ENCODE peak calls at places on chromosomes 16 and 17, in eight cellular contexts. One of them, this sample, is unnamed. For H3K9me3, the result is how much of the 10 kb centered on the place peaks cover.

GRCh38 chr16:51577621-51578303 is 426.7 kb upstream of the SALL1 start:
- DNase-seq in endothelial cell of umbilical vein: peak
- DNase-seq in uterus: no peak
- DNase-seq in mesenchymal stem cell: peak
- DNase-seq in CD8-positive, alpha-beta memory T cell: no peak
- DNase-seq in naive thymus-derived CD4-positive, alpha-beta T cell: no peak
- DNase-seq in right cardiac atrium: no peak
- DNase-seq in pancreas: no peak
- DNase-seq in this sample: no peak

GRCh38 chr17:73007447-73007846 is 85.0 kb downstream of the SLC39A11 start:
- DNase-seq in uterus: no peak
- DNase-seq in endothelial cell of umbilical vein: no peak
- DNase-seq in mesenchymal stem cell: no peak
- DNase-seq in CD8-positive, alpha-beta memory T cell: no peak
- DNase-seq in pancreas: peak
- DNase-seq in naive thymus-derived CD4-positive, alpha-beta T cell: no peak
- DNase-seq in right cardiac atrium: no peak
- DNase-seq in this sample: no peak

GRCh38 chr16:53781023-53781605 is 77.2 kb downstream of the FTO start:
- DNase-seq in CD8-positive, alpha-beta memory T cell: no peak
- DNase-seq in endothelial cell of umbilical vein: peak
- DNase-seq in naive thymus-derived CD4-positive, alpha-beta T cell: no peak
- DNase-seq in mesenchymal stem cell: peak
- DNase-seq in pancreas: no peak
- DNase-seq in uterus: no peak
- DNase-seq in right cardiac atrium: no peak
- DNase-seq in this sample: no peak

GRCh38 chr16:77842468-77842867 is 54.1 kb downstream of the VAT1L start:
- DNase-seq in right cardiac atrium: no peak
- DNase-seq in naive thymus-derived CD4-positive, alpha-beta T cell: no peak
- DNase-seq in endothelial cell of umbilical vein: no peak
- DNase-seq in mesenchymal stem cell: no peak
- DNase-seq in uterus: no peak
- DNase-seq in pancreas: no peak
- DNase-seq in CD8-positive, alpha-beta memory T cell: no peak
- DNase-seq in this sample: no peak

GRCh38 chr17:82164853-82165252 is 47.8 kb downstream of the CCDC57 start:
- DNase-seq in pancreas: no peak
- DNase-seq in right cardiac atrium: no peak
- DNase-seq in mesenchymal stem cell: no peak
- DNase-seq in endothelial cell of umbilical vein: no peak
- DNase-seq in uterus: no peak
- DNase-seq in CD8-positive, alpha-beta memory T cell: no peak
- DNase-seq in naive thymus-derived CD4-positive, alpha-beta T cell: no peak
- DNase-seq in this sample: no peak

GRCh38 chr17:6269474-6269873 is 165.4 kb downstream of the AIPL1 start:
- DNase-seq in endothelial cell of umbilical vein: peak
- DNase-seq in CD8-positive, alpha-beta memory T cell: no peak
- DNase-seq in uterus: no peak
- DNase-seq in naive thymus-derived CD4-positive, alpha-beta T cell: no peak
- DNase-seq in right cardiac atrium: peak
- DNase-seq in pancreas: peak
- DNase-seq in mesenchymal stem cell: peak
- DNase-seq in this sample: no peak

GRCh38 chr17:32020943-32021617 is 13.9 kb downstream of the LRRC37B start:
- DNase-seq in pancreas: no peak
- DNase-seq in CD8-positive, alpha-beta memory T cell: no peak
- DNase-seq in uterus: no peak
- DNase-seq in right cardiac atrium: peak
- DNase-seq in endothelial cell of umbilical vein: no peak
- DNase-seq in naive thymus-derived CD4-positive, alpha-beta T cell: no peak
- DNase-seq in mesenchymal stem cell: no peak
- DNase-seq in this sample: no peak

GRCh38 chr16:58501242-58502131 is 1.5 kb downstream of the NDRG4 start:
- DNase-seq in uterus: no peak
- DNase-seq in CD8-positive, alpha-beta memory T cell: no peak
- DNase-seq in mesenchymal stem cell: no peak
- DNase-seq in pancreas: peak
- DNase-seq in right cardiac atrium: peak
- DNase-seq in endothelial cell of umbilical vein: no peak
- DNase-seq in naive thymus-derived CD4-positive, alpha-beta T cell: peak
- DNase-seq in this sample: no peak

GRCh38 chr17:32275060-32276042 is 9.7 kb downstream of the RHBDL3 start:
- DNase-seq in mesenchymal stem cell: peak
- DNase-seq in naive thymus-derived CD4-positive, alpha-beta T cell: no peak
- DNase-seq in pancreas: no peak
- DNase-seq in uterus: peak
- DNase-seq in CD8-positive, alpha-beta memory T cell: no peak
- DNase-seq in endothelial cell of umbilical vein: peak
- DNase-seq in right cardiac atrium: peak
- DNase-seq in this sample: no peak

GRCh38 chr17:53150101-53150698 is 672.5 kb upstream of the KIF2B start:
- DNase-seq in naive thymus-derived CD4-positive, alpha-beta T cell: no peak
- DNase-seq in pancreas: no peak
- DNase-seq in mesenchymal stem cell: no peak
- DNase-seq in right cardiac atrium: no peak
- DNase-seq in CD8-positive, alpha-beta memory T cell: no peak
- DNase-seq in uterus: no peak
- DNase-seq in endothelial cell of umbilical vein: no peak
- DNase-seq in this sample: no peak

GRCh38 chr16:26330654-26331053 is 638.9 kb downstream of the HS3ST4 start:
- DNase-seq in CD8-positive, alpha-beta memory T cell: no peak
- DNase-seq in uterus: no peak
- DNase-seq in mesenchymal stem cell: no peak
- DNase-seq in right cardiac atrium: no peak
- DNase-seq in pancreas: no peak
- DNase-seq in naive thymus-derived CD4-positive, alpha-beta T cell: no peak
- DNase-seq in endothelial cell of umbilical vein: no peak
- DNase-seq in this sample: no peak

GRCh38 chr17:43453331-43453812 is 30.4 kb upstream of the DHX8 start:
- DNase-seq in naive thymus-derived CD4-positive, alpha-beta T cell: no peak
- DNase-seq in uterus: no peak
- DNase-seq in right cardiac atrium: peak
- DNase-seq in endothelial cell of umbilical vein: no peak
- DNase-seq in CD8-positive, alpha-beta memory T cell: no peak
- DNase-seq in pancreas: no peak
- DNase-seq in mesenchymal stem cell: peak
- DNase-seq in this sample: no peak

GRCh38 chr16:87846705-87847466 is 22.4 kb downstream of the SLC7A5 start:
- DNase-seq in pancreas: no peak
- DNase-seq in right cardiac atrium: no peak
- DNase-seq in CD8-positive, alpha-beta memory T cell: no peak
- DNase-seq in uterus: no peak
- DNase-seq in mesenchymal stem cell: no peak
- DNase-seq in naive thymus-derived CD4-positive, alpha-beta T cell: no peak
- DNase-seq in endothelial cell of umbilical vein: no peak
- DNase-seq in this sample: no peak

GRCh38 chr17:40819528-40820125 is 2.8 kb downstream of the KRT10 start:
- DNase-seq in uterus: no peak
- DNase-seq in naive thymus-derived CD4-positive, alpha-beta T cell: no peak
- DNase-seq in right cardiac atrium: no peak
- DNase-seq in endothelial cell of umbilical vein: peak
- DNase-seq in pancreas: no peak
- DNase-seq in CD8-positive, alpha-beta memory T cell: no peak
- DNase-seq in mesenchymal stem cell: peak
- DNase-seq in this sample: no peak

GRCh38 chr16:2707368-2708289 is 12.4 kb downstream of the PRSS27 start:
- DNase-seq in right cardiac atrium: peak
- DNase-seq in mesenchymal stem cell: no peak
- DNase-seq in uterus: no peak
- DNase-seq in CD8-positive, alpha-beta memory T cell: no peak
- DNase-seq in pancreas: no peak
- DNase-seq in endothelial cell of umbilical vein: no peak
- DNase-seq in naive thymus-derived CD4-positive, alpha-beta T cell: no peak
- DNase-seq in this sample: no peak

DNA sequence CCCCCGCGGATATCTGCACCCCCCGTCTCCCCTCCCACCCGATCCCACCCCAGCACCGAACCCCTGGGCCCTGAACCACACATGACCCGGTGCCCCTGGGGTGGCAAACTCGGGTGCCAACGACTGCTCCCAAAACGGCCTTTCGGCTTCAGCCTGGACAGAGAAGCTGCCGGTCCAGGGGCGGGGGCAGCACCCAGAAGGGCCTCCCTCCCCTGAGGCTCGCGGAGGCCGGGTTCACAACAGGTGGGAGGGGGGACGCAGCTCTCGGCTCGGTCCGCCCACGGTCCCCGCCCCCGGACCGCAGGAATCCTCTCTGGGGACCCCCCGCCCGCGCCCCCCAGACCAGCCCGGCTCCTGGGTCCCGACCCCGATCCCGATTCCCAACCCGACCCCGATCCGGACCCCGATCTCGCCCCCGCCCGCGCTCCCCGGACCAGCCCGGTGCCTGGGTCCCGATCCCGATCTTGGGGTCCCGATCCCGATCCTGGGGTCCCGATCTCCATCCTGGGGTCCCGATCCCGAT is 608 bp downstream of the ABR start:
- DNase-seq in endothelial cell of umbilical vein: no peak
- DNase-seq in right cardiac atrium: peak
- DNase-seq in naive thymus-derived CD4-positive, alpha-beta T cell: no peak
- DNase-seq in CD8-positive, alpha-beta memory T cell: no peak
- DNase-seq in pancreas: no peak
- DNase-seq in uterus: no peak
- DNase-seq in mesenchymal stem cell: no peak
- DNase-seq in this sample: no peak
- H3K4me3 ChIP-seq in endothelial cell of umbilical vein: peak
- H3K4me3 ChIP-seq in right cardiac atrium: peak
- H3K4me3 ChIP-seq in naive thymus-derived CD4-positive, alpha-beta T cell: peak
- H3K4me3 ChIP-seq in CD8-positive, alpha-beta memory T cell: no peak
- H3K4me3 ChIP-seq in pancreas: peak
- H3K4me3 ChIP-seq in uterus: peak
- H3K4me3 ChIP-seq in mesenchymal stem cell: peak
- H3K4me3 ChIP-seq in this sample: peak

GRCh38 chr16:63130942-63131341 is 1094.7 kb upstream of the CDH8 start:
- DNase-seq in mesenchymal stem cell: no peak
- DNase-seq in endothelial cell of umbilical vein: no peak
- DNase-seq in uterus: no peak
- DNase-seq in naive thymus-derived CD4-positive, alpha-beta T cell: no peak
- DNase-seq in CD8-positive, alpha-beta memory T cell: no peak
- DNase-seq in pancreas: no peak
- DNase-seq in right cardiac atrium: no peak
- DNase-seq in this sample: no peak

GRCh38 chr16:63135069-63135468 is 1098.8 kb upstream of the CDH8 start:
- DNase-seq in naive thymus-derived CD4-positive, alpha-beta T cell: no peak
- DNase-seq in CD8-positive, alpha-beta memory T cell: no peak
- DNase-seq in mesenchymal stem cell: no peak
- DNase-seq in pancreas: no peak
- DNase-seq in endothelial cell of umbilical vein: no peak
- DNase-seq in uterus: no peak
- DNase-seq in right cardiac atrium: no peak
- DNase-seq in this sample: no peak

GRCh38 chr16:63129411-63130125 is 1093.3 kb upstream of the CDH8 start:
- DNase-seq in uterus: no peak
- DNase-seq in pancreas: no peak
- DNase-seq in CD8-positive, alpha-beta memory T cell: no peak
- DNase-seq in naive thymus-derived CD4-positive, alpha-beta T cell: no peak
- DNase-seq in mesenchymal stem cell: no peak
- DNase-seq in right cardiac atrium: peak
- DNase-seq in endothelial cell of umbilical vein: no peak
- DNase-seq in this sample: no peak

GRCh38 chr16:63131503-63131902 is 1095.3 kb upstream of the CDH8 start:
- DNase-seq in uterus: no peak
- DNase-seq in CD8-positive, alpha-beta memory T cell: no peak
- DNase-seq in pancreas: no peak
- DNase-seq in naive thymus-derived CD4-positive, alpha-beta T cell: no peak
- DNase-seq in right cardiac atrium: no peak
- DNase-seq in endothelial cell of umbilical vein: no peak
- DNase-seq in mesenchymal stem cell: no peak
- DNase-seq in this sample: no peak
- H3K9me3 ChIP-seq in uterus: under half
- H3K9me3 ChIP-seq in CD8-positive, alpha-beta memory T cell: under half
- H3K9me3 ChIP-seq in pancreas: under half
- H3K9me3 ChIP-seq in naive thymus-derived CD4-positive, alpha-beta T cell: under half
- H3K9me3 ChIP-seq in right cardiac atrium: under half
- H3K9me3 ChIP-seq in endothelial cell of umbilical vein: under half
- H3K9me3 ChIP-seq in mesenchymal stem cell: under half
- H3K9me3 ChIP-seq in this sample: under half

GRCh38 chr17:17722081-17722905 is 41.0 kb downstream of the RAI1 start:
- DNase-seq in pancreas: no peak
- DNase-seq in uterus: no peak
- DNase-seq in endothelial cell of umbilical vein: no peak
- DNase-seq in mesenchymal stem cell: peak
- DNase-seq in right cardiac atrium: no peak
- DNase-seq in CD8-positive, alpha-beta memory T cell: no peak
- DNase-seq in naive thymus-derived CD4-positive, alpha-beta T cell: no peak
- DNase-seq in this sample: no peak

GRCh38 chr17:17724307-17724921 is 43.2 kb downstream of the RAI1 start:
- DNase-seq in endothelial cell of umbilical vein: peak
- DNase-seq in CD8-positive, alpha-beta memory T cell: no peak
- DNase-seq in naive thymus-derived CD4-positive, alpha-beta T cell: no peak
- DNase-seq in mesenchymal stem cell: peak
- DNase-seq in right cardiac atrium: peak
- DNase-seq in uterus: no peak
- DNase-seq in pancreas: no peak
- DNase-seq in this sample: no peak

GRCh38 chr17:17723354-17724261 is 42.4 kb downstream of the RAI1 start:
- DNase-seq in endothelial cell of umbilical vein: peak
- DNase-seq in CD8-positive, alpha-beta memory T cell: no peak
- DNase-seq in naive thymus-derived CD4-positive, alpha-beta T cell: peak
- DNase-seq in uterus: no peak
- DNase-seq in pancreas: no peak
- DNase-seq in right cardiac atrium: peak
- DNase-seq in mesenchymal stem cell: peak
- DNase-seq in this sample: no peak

GRCh38 chr17:17721140-17721668 is 39.9 kb downstream of the RAI1 start:
- DNase-seq in naive thymus-derived CD4-positive, alpha-beta T cell: no peak
- DNase-seq in right cardiac atrium: no peak
- DNase-seq in uterus: no peak
- DNase-seq in mesenchymal stem cell: no peak
- DNase-seq in pancreas: no peak
- DNase-seq in CD8-positive, alpha-beta memory T cell: no peak
- DNase-seq in endothelial cell of umbilical vein: no peak
- DNase-seq in this sample: no peak

DNA sequence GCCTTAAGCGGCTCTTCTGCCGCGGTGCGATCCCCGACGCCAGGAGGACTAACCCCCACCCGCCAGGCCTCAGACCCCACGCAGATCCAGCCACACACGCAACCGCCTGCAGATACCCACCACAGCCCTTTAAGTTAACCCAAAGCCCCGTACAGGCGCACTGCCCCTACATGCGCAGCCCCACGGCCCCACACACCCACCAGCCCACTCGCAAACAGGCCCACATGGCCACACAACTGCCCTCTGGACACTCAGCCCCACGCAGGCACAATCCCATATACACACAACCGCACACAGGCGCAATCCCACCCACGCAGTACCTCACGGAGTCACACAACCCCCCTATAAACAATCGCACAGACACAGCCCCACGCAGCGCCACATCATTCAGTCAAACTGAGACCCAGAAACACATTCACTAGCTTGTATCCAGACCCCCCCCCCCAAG is 41.7 kb downstream of the RAI1 start:
- DNase-seq in pancreas: no peak
- DNase-seq in CD8-positive, alpha-beta memory T cell: no peak
- DNase-seq in right cardiac atrium: no peak
- DNase-seq in endothelial cell of umbilical vein: no peak
- DNase-seq in uterus: no peak
- DNase-seq in naive thymus-derived CD4-positive, alpha-beta T cell: no peak
- DNase-seq in mesenchymal stem cell: no peak
- DNase-seq in this sample: no peak
- H3K4me3 ChIP-seq in pancreas: peak
- H3K4me3 ChIP-seq in CD8-positive, alpha-beta memory T cell: peak
- H3K4me3 ChIP-seq in right cardiac atrium: no peak
- H3K4me3 ChIP-seq in endothelial cell of umbilical vein: peak
- H3K4me3 ChIP-seq in uterus: peak
- H3K4me3 ChIP-seq in naive thymus-derived CD4-positive, alpha-beta T cell: peak
- H3K4me3 ChIP-seq in mesenchymal stem cell: peak
- H3K4me3 ChIP-seq in this sample: no peak

GRCh38 chr17:2798679-2799078 is 2.4 kb downstream of the RAP1GAP2 start:
- DNase-seq in naive thymus-derived CD4-positive, alpha-beta T cell: no peak
- DNase-seq in pancreas: no peak
- DNase-seq in endothelial cell of umbilical vein: no peak
- DNase-seq in mesenchymal stem cell: no peak
- DNase-seq in right cardiac atrium: no peak
- DNase-seq in CD8-positive, alpha-beta memory T cell: no peak
- DNase-seq in uterus: no peak
- DNase-seq in this sample: no peak
- H3K9me3 ChIP-seq in naive thymus-derived CD4-positive, alpha-beta T cell: under half
- H3K9me3 ChIP-seq in pancreas: under half
- H3K9me3 ChIP-seq in endothelial cell of umbilical vein: under half
- H3K9me3 ChIP-seq in mesenchymal stem cell: under half
- H3K9me3 ChIP-seq in right cardiac atrium: under half
- H3K9me3 ChIP-seq in CD8-positive, alpha-beta memory T cell: under half
- H3K9me3 ChIP-seq in uterus: under half
- H3K9me3 ChIP-seq in this sample: under half

This sample was measured in lung.